ENCODE peak calls at places on chromosomes 12 and 14, in nine cellular contexts. U is neuronal stem cell, B is lower lobe of right lung, G is GM23248, Q is hepatocyte, Z is tibial artery, W is neural progenitor cell, E is heart left ventricle, C is spleen. H is an unnamed sample. For H3K4me1 and H3K27me3, the result is how much of the 10 kb centered on the place peaks cover.

GRCh38 chr12:29562167-29562776 is 64.8 kb upstream of the OVCH1 start:
- DNase-seq in Z (peak), U (no peak), C (no peak), G (peak), B (no peak), Q (no peak), E (peak), W (no peak), H (no peak)

GRCh38 chr14:36502558-36503508 is 17.2 kb downstream of the NKX2-1 start:
- DNase-seq in B (no peak), W (no peak), U (no peak), C (no peak), G (no peak), Q (no peak), Z (no peak), E (no peak), H (no peak)

GRCh38 chr12:46342562-46343033 is 30.0 kb downstream of the SLC38A2 start:
- DNase-seq in Q (peak), Z (peak), G (peak), B (no peak), W (peak), C (no peak), E (no peak), U (no peak), H (no peak)

GRCh38 chr14:31884776-31885379 is 192.2 kb upstream of the ARHGAP5 start:
- DNase-seq in B (no peak), Q (no peak), W (no peak), G (peak), E (no peak), C (no peak), Z (no peak), U (no peak), H (no peak)

GRCh38 chr12:122064780-122065588 is 13.6 kb upstream of the MLXIP start:
- DNase-seq in E (peak), Q (peak), G (peak), W (peak), B (no peak), U (no peak), C (no peak), Z (no peak), H (peak)

GRCh38 chr12:57864382-57864781 is 17.9 kb upstream of the CTDSP2 start:
- DNase-seq in U (no peak), E (no peak), C (no peak), Q (no peak), B (no peak), Z (no peak), W (peak), G (peak), H (no peak)

GRCh38 chr14:69298131-69299071 is 38.4 kb downstream of the GALNT16 start:
- DNase-seq in C (peak), Z (peak), G (no peak), U (no peak), E (no peak), Q (no peak), B (no peak), W (peak), H (no peak)

GRCh38 chr12:29234965-29235364 is 85.9 kb downstream of the FAR2 start:
- DNase-seq in E (no peak), W (no peak), G (peak), Z (no peak), B (no peak), U (no peak), C (no peak), Q (no peak), H (no peak)

GRCh38 chr14:102226356-102227125 is 78.4 kb downstream of the MOK start:
- DNase-seq in U (no peak), W (no peak), E (no peak), Q (no peak), C (peak), B (no peak), Z (no peak), G (no peak), H (no peak)

GRCh38 chr12:109727746-109728726 is 14.4 kb downstream of the FAM222A start:
- DNase-seq in C (peak), W (no peak), B (peak), E (peak), G (no peak), U (no peak), Z (peak), Q (no peak), H (no peak)

GRCh38 chr12:72889791-72890190 is 617.6 kb downstream of the TRHDE start:
- DNase-seq in E (no peak), U (peak), G (no peak), Q (no peak), Z (no peak), C (no peak), B (no peak), W (peak), H (no peak)

GRCh38 chr14:22039938-22040780 is 366.5 kb upstream of the OR4E1 start:
- DNase-seq in Z (no peak), C (no peak), B (no peak), G (peak), Q (peak), U (no peak), W (no peak), E (no peak), H (no peak)

GRCh38 chr12:124278389-124279101 is 16.3 kb upstream of the RFLNA start:
- DNase-seq in U (no peak), W (no peak), G (no peak), E (no peak), Z (no peak), Q (peak), B (no peak), C (no peak), H (no peak)

GRCh38 chr14:103310576-103311095 is 23.4 kb upstream of the EIF5 start:
- DNase-seq in U (no peak), C (peak), Z (peak), G (no peak), E (no peak), Q (no peak), W (no peak), B (no peak), H (no peak)

GRCh38 chr12:49537709-49538601 is 875 bp upstream of the KCNH3 start:
- DNase-seq in B (no peak), C (peak), Z (no peak), G (peak), U (no peak), W (peak), Q (peak), E (no peak), H (peak)

GRCh38 chr12:116542345-116542950 is 16.7 kb upstream of the MAP1LC3B2 start:
- DNase-seq in C (no peak), Q (no peak), G (no peak), E (no peak), U (no peak), W (no peak), Z (no peak), B (no peak), H (no peak)

GRCh38 chr12:95774311-95775045 is 16.1 kb downstream of the NTN4 start:
- DNase-seq in U (no peak), Q (no peak), C (no peak), W (no peak), B (no peak), E (no peak), G (peak), Z (no peak), H (no peak)

GRCh38 chr12:101795013-101795412 is 35.7 kb downstream of the GNPTAB start:
- DNase-seq in W (no peak), E (no peak), Z (no peak), U (no peak), C (no peak), Q (no peak), B (no peak), G (no peak), H (no peak)

GRCh38 chr14:38405851-38406630 is 150.1 kb upstream of the CLEC14A start:
- DNase-seq in G (peak), C (no peak), B (no peak), E (no peak), U (peak), Z (no peak), Q (no peak), W (peak), H (no peak)

GRCh38 chr14:71138236-71139057 is 231.2 kb downstream of the PCNX1 start:
- DNase-seq in W (no peak), U (no peak), Q (no peak), C (no peak), G (peak), E (no peak), Z (no peak), B (no peak), H (no peak)

GRCh38 chr12:111173391-111174282 is 195.3 kb downstream of the PHETA1 start:
- DNase-seq in Z (no peak), Q (no peak), U (no peak), C (no peak), W (no peak), B (no peak), G (no peak), E (no peak), H (no peak)

GRCh38 chr14:93045211-93045674 is 70.5 kb downstream of the ITPK1 start:
- DNase-seq in W (peak), G (no peak), Z (no peak), U (peak), C (peak), B (no peak), E (peak), Q (no peak), H (peak)

GRCh38 chr14:93044116-93044515 is 71.6 kb downstream of the ITPK1 start:
- DNase-seq in E (no peak), U (no peak), Z (no peak), Q (peak), B (no peak), C (no peak), G (no peak), W (no peak), H (no peak)

GRCh38 chr14:93044601-93045000 is 71.1 kb downstream of the ITPK1 start:
- DNase-seq in U (no peak), E (peak), Z (no peak), C (peak), B (peak), Q (no peak), G (no peak), W (no peak), H (no peak)

GRCh38 chr14:93041830-93042229 is 73.9 kb downstream of the ITPK1 start:
- DNase-seq in W (no peak), E (no peak), Q (no peak), B (no peak), U (no peak), Z (no peak), C (no peak), G (no peak), H (no peak)

DNA sequence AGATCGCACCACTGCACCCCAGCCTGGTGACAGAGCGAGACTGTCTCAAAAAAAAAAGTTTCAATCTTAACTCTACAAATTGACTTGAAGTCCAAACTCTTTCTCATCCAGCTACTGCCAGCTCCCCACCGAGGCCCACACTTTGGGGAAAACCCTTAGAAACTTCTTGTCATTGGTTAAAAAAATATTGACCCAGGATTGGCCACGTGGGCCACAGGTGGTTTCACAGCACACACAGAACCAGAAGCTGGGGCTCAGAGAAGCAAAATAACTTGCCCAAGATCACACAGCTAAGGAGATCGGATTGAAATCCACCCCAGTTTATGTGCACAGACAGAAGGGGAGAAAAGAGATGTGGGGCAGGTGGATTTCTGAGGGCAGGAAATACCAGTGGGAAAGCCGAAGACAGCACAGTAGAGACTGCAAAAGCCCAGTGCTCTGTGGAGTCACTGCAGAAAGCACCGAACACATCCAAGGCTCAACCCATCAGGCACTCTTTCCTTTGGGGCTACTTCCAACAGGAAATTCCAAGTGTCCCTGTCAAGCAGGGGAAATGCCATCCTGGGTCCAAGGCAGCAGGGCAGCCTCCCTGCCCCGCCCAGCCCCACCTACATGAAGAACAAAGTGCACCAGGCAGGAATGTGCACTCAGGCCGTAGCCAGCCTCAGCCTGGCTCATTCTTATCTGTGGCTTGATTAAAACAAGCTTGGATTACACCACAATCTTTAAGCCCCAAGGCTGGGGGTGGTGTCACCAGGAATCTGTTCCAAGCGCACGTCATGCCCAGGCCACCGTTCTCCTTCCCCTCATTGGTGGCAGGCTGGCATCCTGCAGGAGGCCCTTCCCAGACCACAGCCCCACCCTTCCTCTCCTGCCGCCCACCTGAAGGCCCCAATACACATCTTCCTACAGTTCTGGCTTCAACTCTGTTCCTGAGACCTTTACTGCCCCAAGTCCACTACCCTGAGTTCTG is 72.5 kb downstream of the ITPK1 start:
- DNase-seq in C (no peak), E (peak), Z (peak), Q (peak), B (peak), W (no peak), U (no peak), G (peak), H (peak)
- H3K27ac ChIP-seq in C (peak), E (peak), Z (peak), Q (peak), B (peak), W (no peak), U (no peak), G (peak), H (peak)

GRCh38 chr12:58893421-58893986 is 26.8 kb downstream of the LRIG3 start:
- DNase-seq in C (no peak), Z (no peak), B (no peak), G (peak), Q (no peak), U (no peak), E (no peak), W (no peak), H (no peak)
- H3K4me1 ChIP-seq in C (under half), Z (under half), B (under half), G (under half), Q (under half), U (under half), E (under half), W (under half), H (under half)

DNA sequence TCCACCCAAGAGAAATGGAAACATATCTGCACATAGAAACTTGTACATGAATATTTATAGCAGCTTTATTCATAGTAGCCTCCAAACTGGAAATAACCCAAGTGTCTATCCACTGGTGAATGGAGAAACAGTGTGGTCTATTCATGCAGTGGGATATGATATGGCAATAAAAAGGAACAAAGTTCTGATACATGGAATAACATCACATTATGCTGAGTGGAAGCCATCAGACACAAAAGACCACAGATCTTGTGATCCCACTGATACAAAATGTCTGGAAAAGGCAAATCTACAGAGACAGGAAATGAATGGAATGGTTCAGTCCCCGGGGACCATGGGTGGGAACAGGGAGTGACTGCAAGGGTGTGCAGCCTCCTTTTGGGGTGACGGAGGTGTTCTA is 45.3 kb downstream of the JAG2 start:
- DNase-seq in W (no peak), Q (no peak), C (no peak), U (no peak), G (no peak), B (no peak), E (no peak), Z (no peak), H (no peak)
- H3K27me3 ChIP-seq in W (under half), Q (under half), C (under half), U (under half), G (half or more), B (under half), E (under half), Z (under half), H (under half)

DNA sequence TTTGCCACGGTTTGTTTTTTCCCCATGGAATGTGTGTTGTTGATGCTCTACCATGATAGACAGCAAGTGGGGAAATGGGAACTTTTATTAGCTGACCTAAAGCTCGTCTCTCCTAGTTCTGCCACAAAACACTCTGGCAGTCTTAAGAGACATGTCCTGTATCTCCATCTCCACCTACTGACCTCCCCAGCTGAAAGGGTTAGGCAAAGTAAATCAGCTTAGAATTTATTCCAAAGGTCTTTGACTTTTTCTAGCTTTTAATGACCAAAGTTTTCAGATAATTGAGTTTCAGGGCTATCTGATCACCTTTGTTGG is 9.4 kb upstream of the ADIPOR2 start:
- DNase-seq in Q (no peak), Z (no peak), E (no peak), C (no peak), G (no peak), U (no peak), W (no peak), B (no peak), H (no peak)
- H3K27ac ChIP-seq in Q (no peak), Z (peak), E (peak), C (peak), G (no peak), U (no peak), W (no peak), B (peak), H (no peak)